ENCODE peak calls at places on chromosomes 13 and 19, in four cellular contexts. T, W, Q and C are unnamed samples.

GRCh38 chr19:47512183-47512947 is 2.5 kb downstream of the NAPA start:
- DNase-seq in T (no peak), W (no peak), Q (no peak), C (no peak)

GRCh38 chr19:29671393-29672076 is 6.3 kb downstream of the PLEKHF1 start:
- DNase-seq in T (peak; percentile 92), W (peak; percentile 24), Q (no peak), C (peak; percentile 45)

GRCh38 chr13:109781384-109782065 is 4.9 kb downstream of the IRS2 start:
- DNase-seq in T (peak; percentile 58), W (no peak), Q (peak; percentile 90), C (no peak)

GRCh38 chr13:76216729-76217128 is 580.6 kb downstream of the LMO7 start:
- DNase-seq in T (no peak), W (peak; percentile 4), Q (no peak), C (no peak)

GRCh38 chr13:24292476-24292875 is 16.9 kb upstream of the C1QTNF9 start:
- DNase-seq in T (no peak), W (peak; percentile 39), Q (no peak), C (no peak)

GRCh38 chr13:73334459-73334858 is 275.7 kb downstream of the KLF5 start:
- DNase-seq in T (peak; percentile 69), W (no peak), Q (no peak), C (peak; percentile 85)

GRCh38 chr19:43502419-43502976 is 2.0 kb downstream of the PHLDB3 start:
- DNase-seq in T (no peak), W (no peak), Q (no peak), C (no peak)

GRCh38 chr19:24141612-24142011 is 54.6 kb downstream of the ZNF254 start:
- DNase-seq in T (no peak), W (no peak), Q (no peak), C (no peak)

GRCh38 chr19:49890349-49891311 is 6.1 kb downstream of the IL4I1 start:
- DNase-seq in T (peak; percentile 35), W (no peak), Q (no peak), C (no peak)

GRCh38 chr13:45331981-45332830 is 8.8 kb downstream of the TPT1 start:
- DNase-seq in T (peak; percentile 88), W (peak; percentile 80), Q (no peak), C (no peak)

GRCh38 chr13:44273991-44274810 is 99.4 kb upstream of the SERP2 start:
- DNase-seq in T (peak; percentile 48), W (no peak), Q (no peak), C (no peak)

GRCh38 chr19:47330466-47330869 is 1.5 kb upstream of the C5AR2 start:
- DNase-seq in T (no peak), W (peak; percentile 66), Q (no peak), C (no peak)

GRCh38 chr13:66915596-66916185 is 314.4 kb downstream of the PCDH9 start:
- DNase-seq in T (no peak), W (peak; percentile 33), Q (no peak), C (no peak)

GRCh38 chr13:33997574-33997973 is 179.6 kb downstream of the RFC3 start:
- DNase-seq in T (no peak), W (no peak), Q (no peak), C (no peak)

GRCh38 chr19:27793128-27793643 is 1419.8 kb downstream of the UQCRFS1 start:
- DNase-seq in T (peak; percentile 88), W (peak; percentile 68), Q (no peak), C (peak; percentile 60)

GRCh38 chr19:1615156-1615765 is 10.0 kb upstream of the UQCR11 start:
- DNase-seq in T (no peak), W (no peak), Q (no peak), C (no peak)

GRCh38 chr13:59877933-59878332 is 285.8 kb downstream of the DIAPH3 start:
- DNase-seq in T (no peak), W (no peak), Q (no peak), C (no peak)

GRCh38 chr13:61286148-61286745 is 129.4 kb downstream of the PCDH20 start:
- DNase-seq in T (no peak), W (no peak), Q (no peak), C (no peak)

GRCh38 chr13:43339145-43339820 is 315.9 kb downstream of the DNAJC15 start:
- DNase-seq in T (no peak), W (no peak), Q (no peak), C (no peak)

GRCh38 chr19:5090780-5091575 is 122.1 kb downstream of the KDM4B start:
- DNase-seq in T (no peak), W (peak; percentile 24), Q (no peak), C (no peak)

GRCh38 chr13:24203726-24204295 is 43.3 kb downstream of the SPATA13 start:
- DNase-seq in T (no peak), W (no peak), Q (no peak), C (no peak)

GRCh38 chr13:51318876-51319275 is 20.6 kb upstream of the SERPINE3 start:
- DNase-seq in T (no peak), W (no peak), Q (no peak), C (no peak)

GRCh38 chr19:53196777-53197396 is 3.7 kb upstream of the ZNF665 start:
- DNase-seq in T (peak; percentile 76), W (peak; percentile 90), Q (peak; percentile 99), C (peak; percentile 48)

GRCh38 chr19:11322269-11323024 is 17.0 kb downstream of the RAB3D start:
- DNase-seq in T (peak; percentile 74), W (no peak), Q (no peak), C (no peak)

GRCh38 chr19:6424190-6424938 is at the start of gene KHSRP:
- DNase-seq in T (no peak), W (no peak), Q (no peak), C (no peak)

GRCh38 chr19:20035935-20036334 is 3.4 kb downstream of the ZNF682 start:
- DNase-seq in T (no peak), W (no peak), Q (no peak), C (no peak)

GRCh38 chr19:39692166-39692565 is 12.1 kb upstream of the LGALS14 start:
- DNase-seq in T (no peak), W (no peak), Q (peak; percentile 85), C (no peak)
- H3K27ac ChIP-seq in T (no peak overlapping the region), W (no peak overlapping the region), Q (no peak overlapping the region), C (no peak overlapping the region)

DNA sequence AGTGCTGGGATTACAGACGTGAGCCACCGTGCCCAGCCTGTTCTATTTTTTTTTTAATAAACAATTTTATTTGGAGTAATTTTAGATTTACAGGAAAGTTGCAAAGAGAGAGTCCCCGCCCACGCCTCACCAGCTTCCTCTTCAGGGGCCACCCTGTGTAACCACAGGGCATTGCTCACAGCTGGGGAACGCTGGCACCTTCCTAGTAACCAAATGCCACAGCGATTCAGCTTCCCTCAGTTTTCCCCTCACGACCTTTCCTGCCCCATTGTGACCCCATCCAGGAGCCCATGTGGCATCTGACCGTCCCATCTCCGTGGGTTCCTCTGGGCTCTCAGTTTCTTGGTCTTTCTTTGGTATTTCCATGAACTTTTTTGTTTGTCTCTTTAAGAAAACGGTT is 83.9 kb downstream of the GNG7 start:
- DNase-seq in T (peak; percentile 70), W (no peak), Q (no peak), C (no peak)
- H3K27ac ChIP-seq in T (peak overlapping the region; percentile 69), W (no peak overlapping the region), Q (no peak overlapping the region), C (peak overlapping the region; percentile 23)

DNA sequence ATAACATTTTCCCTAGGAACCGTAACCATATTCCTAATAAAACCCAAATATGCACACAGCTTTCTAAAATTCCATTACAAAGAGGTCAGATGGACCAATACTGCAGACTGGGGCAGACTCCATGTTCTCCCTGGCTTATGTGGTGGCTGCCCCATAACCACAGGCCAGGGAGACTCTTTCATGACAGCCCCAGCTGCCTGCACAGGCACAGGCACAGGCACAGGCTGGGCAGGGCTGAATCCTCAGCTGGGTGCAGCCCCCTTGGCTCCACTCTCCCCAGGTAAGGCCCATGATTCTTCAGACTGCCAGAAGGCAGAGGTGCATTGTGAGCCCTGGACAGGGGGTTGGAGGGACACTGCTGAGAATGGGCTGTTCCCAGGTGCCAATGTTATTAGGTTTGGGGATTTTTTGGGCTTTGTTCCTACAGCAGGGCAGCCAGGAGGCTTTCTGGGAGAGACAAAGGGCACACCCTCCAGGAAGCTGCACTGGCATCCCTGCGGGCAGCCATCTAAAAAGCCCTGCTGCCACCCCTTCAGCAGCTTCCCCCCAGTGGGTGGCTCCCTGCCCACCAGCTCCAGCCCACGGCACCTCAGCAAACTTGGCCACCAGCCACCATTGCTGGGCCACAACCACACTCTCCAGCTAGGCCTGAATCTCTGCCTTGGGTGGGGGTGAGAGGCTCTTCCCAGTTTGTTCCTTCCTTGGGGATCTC is 20.0 kb downstream of the DOCK9 start:
- DNase-seq in T (no peak), W (no peak), Q (no peak), C (no peak)
- H3K27ac ChIP-seq in T (no peak overlapping the region), W (no peak overlapping the region), Q (no peak overlapping the region), C (no peak overlapping the region)

DNA sequence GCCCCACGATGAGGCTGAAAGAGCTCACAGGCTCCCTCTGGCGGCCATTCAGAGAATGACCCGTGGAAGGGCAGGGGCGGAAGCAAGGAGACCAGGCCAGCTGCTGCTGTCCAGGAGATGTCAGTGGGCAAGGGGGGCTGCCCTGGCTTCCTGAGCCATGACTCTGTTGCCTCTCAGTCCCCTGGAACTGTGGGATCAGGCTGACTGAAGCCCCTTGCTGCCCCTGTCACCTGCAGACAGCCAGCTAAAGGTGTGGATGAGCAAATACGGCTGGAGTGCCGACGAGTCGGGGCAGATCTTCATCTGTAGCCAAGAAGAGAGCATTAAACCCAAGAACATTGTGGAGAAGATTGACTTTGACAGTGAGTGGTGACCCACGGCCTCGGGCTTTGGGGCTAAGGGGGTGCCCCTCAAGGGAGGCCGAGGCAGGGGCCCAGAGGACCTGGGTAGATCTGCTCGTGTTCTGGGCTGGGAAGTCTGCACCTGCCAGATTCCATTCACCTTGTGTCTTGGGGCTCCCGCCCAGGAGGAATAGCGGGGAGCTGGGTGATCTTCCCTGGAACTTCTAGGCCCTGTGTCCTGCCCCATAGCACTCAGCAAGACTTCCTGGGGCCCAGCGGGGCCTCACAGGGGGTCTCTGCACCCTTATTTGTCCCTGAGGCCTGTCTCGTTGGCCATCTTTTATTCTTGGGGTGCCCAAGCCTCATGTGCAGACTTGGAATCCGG is 12.5 kb upstream of the ACTN4 start:
- DNase-seq in T (peak; percentile 46), W (peak; percentile 49), Q (no peak), C (no peak)
- H3K27ac ChIP-seq in T (no peak overlapping the region), W (no peak overlapping the region), Q (peak overlapping the region; percentile 62), C (peak overlapping the region; percentile 84)

DNA sequence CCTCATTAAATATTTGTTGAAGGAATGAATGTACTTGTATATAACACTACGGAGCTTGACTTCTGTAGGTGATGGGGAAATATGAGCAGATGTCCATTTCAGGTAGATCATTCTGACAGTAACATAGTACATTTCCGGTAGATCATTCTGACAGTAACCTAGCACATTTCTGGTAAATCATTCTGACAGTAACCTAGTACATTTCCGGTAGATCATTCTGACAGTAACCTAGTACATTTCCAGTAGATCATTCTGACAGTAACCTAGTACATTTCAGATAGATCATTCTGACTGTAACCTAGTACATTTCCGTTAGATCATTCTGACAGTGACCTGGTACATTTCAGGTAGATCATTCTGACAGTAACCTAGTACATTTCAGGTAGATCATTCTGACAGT is 2.5 kb downstream of the PHF11 start:
- DNase-seq in T (no peak), W (no peak), Q (no peak), C (no peak)
- H3K27ac ChIP-seq in T (no peak overlapping the region), W (no peak overlapping the region), Q (peak overlapping the region; percentile 98), C (no peak overlapping the region)

GRCh38 chr13:90386090-90386489 is 961.4 kb upstream of the MIR17HG start:
- DNase-seq in T (no peak), W (no peak), Q (no peak), C (no peak)
- H3K27ac ChIP-seq in T (no peak overlapping the region), W (no peak overlapping the region), Q (no peak overlapping the region), C (no peak overlapping the region)

GRCh38 chr13:31172535-31172934 is 10.8 kb upstream of the HSPH1 start:
- DNase-seq in T (peak; percentile 88), W (peak; percentile 77), Q (no peak), C (peak; percentile 57)
- H3K27ac ChIP-seq in T (peak overlapping the region; percentile 85), W (peak overlapping the region; percentile 46), Q (no peak overlapping the region), C (peak overlapping the region; percentile 76)